ENCODE peak calls at places on chromosomes 11 and 22, in six cellular contexts. S is OCI-LY7, L is GM03348, H is GM18507, O is NCI-H748 treated with DMSO at 0.1 percent for 48 hours, F is iris pigment epithelial cell. K is an unnamed sample.

GRCh38 chr11:93131709-93132108 is 66.1 kb downstream of the SLC36A4 start:
- DNase-seq in S (peak; percentile 11), L (no peak), H (no peak), O (peak; percentile 49), F (peak; percentile 19), K (no peak)

GRCh38 chr11:117281159-117281558 is 10.0 kb upstream of the BACE1-AS start:
- DNase-seq in S (no peak), L (peak; percentile 90), H (no peak), O (no peak), F (peak; percentile 88), K (peak; percentile 88)

GRCh38 chr11:64250875-64251721 is at the start of gene PLCB3:
- DNase-seq in S (peak; percentile 70), L (peak; percentile 94), H (peak; percentile 82), O (no peak), F (peak; percentile 29), K (peak; percentile 27)

GRCh38 chr22:17470880-17471500 is 92.3 kb upstream of the SLC25A18 start:
- DNase-seq in S (no peak), L (no peak), H (no peak), O (no peak), F (no peak), K (no peak)

GRCh38 chr11:123132881-123133280 is 62.2 kb downstream of the CLMP start:
- DNase-seq in S (no peak), L (no peak), H (no peak), O (no peak), F (no peak), K (no peak)

GRCh38 chr11:120400564-120401364 is 64.6 kb downstream of the ARHGEF12 start:
- DNase-seq in S (no peak), L (peak; percentile 82), H (no peak), O (no peak), F (peak; percentile 99), K (peak; percentile 93)

GRCh38 chr11:101912823-101913284 is 2.0 kb upstream of the CEP126 start:
- DNase-seq in S (no peak), L (no peak), H (no peak), O (no peak), F (peak; percentile 15), K (peak; percentile 19)

GRCh38 chr11:105229257-105229656 is 89.7 kb upstream of the CARD18 start:
- DNase-seq in S (no peak), L (peak; percentile 65), H (no peak), O (no peak), F (peak; percentile 71), K (peak; percentile 82)

GRCh38 chr11:271316-271715 is 6.9 kb upstream of the NLRP6 start:
- DNase-seq in S (no peak), L (no peak), H (no peak), O (no peak), F (no peak), K (no peak)

GRCh38 chr11:101915811-101916291 is 471 bp downstream of the ANGPTL5 start:
- DNase-seq in S (peak; percentile 77), L (peak; percentile 36), H (peak; percentile 7), O (peak; percentile 38), F (peak; percentile 39), K (peak; percentile 88)

GRCh38 chr11:20363149-20363499 is 390 bp upstream of the HTATIP2 start:
- DNase-seq in S (no peak), L (no peak), H (no peak), O (no peak), F (no peak), K (no peak)

GRCh38 chr11:17026487-17027082 is 12.4 kb upstream of the PLEKHA7 start:
- DNase-seq in S (no peak), L (no peak), H (no peak), O (no peak), F (no peak), K (no peak)

GRCh38 chr11:118042126-118042525 is 34.8 kb upstream of the TMPRSS4 start:
- DNase-seq in S (no peak), L (no peak), H (no peak), O (no peak), F (no peak), K (no peak)

GRCh38 chr11:82994615-82995014 is 77.1 kb downstream of the RAB30 start:
- DNase-seq in S (no peak), L (no peak), H (no peak), O (no peak), F (peak; percentile 15), K (no peak)

GRCh38 chr22:31730344-31730711 is 19.6 kb downstream of the PRR14L start:
- DNase-seq in S (peak; percentile 13), L (no peak), H (no peak), O (no peak), F (no peak), K (no peak)

GRCh38 chr11:4495487-4495886 is 13.0 kb downstream of the OR52K1 start:
- DNase-seq in S (no peak), L (no peak), H (no peak), O (no peak), F (peak; percentile 5), K (no peak)

GRCh38 chr11:19370100-19370861 is 129.5 kb upstream of the E2F8 start:
- DNase-seq in S (no peak), L (peak; percentile 75), H (no peak), O (no peak), F (peak; percentile 46), K (peak; percentile 80)

GRCh38 chr11:47979378-47980092 is 824 bp upstream of the PTPRJ start:
- DNase-seq in S (no peak), L (no peak), H (no peak), O (no peak), F (no peak), K (no peak)

GRCh38 chr11:44899959-44900358 is 50.7 kb downstream of the TP53I11 start:
- DNase-seq in S (peak; percentile 62), L (peak; percentile 71), H (no peak), O (no peak), F (peak; percentile 72), K (peak; percentile 37)

GRCh38 chr11:6568191-6568918 is 35.1 kb downstream of the RRP8 start:
- DNase-seq in S (no peak), L (peak; percentile 44), H (no peak), O (no peak), F (peak; percentile 78), K (peak; percentile 65)

GRCh38 chr11:59187587-59187986 is 15.7 kb downstream of the DTX4 start:
- DNase-seq in S (no peak), L (peak; percentile 30), H (no peak), O (no peak), F (no peak), K (peak; percentile 47)

GRCh38 chr11:130763087-130763980 is 152.9 kb downstream of the SNX19 start:
- DNase-seq in S (no peak), L (peak; percentile 40), H (no peak), O (no peak), F (peak; percentile 3), K (peak; percentile 53)

GRCh38 chr11:1820463-1821325 is 14.1 kb upstream of the SYT8 start:
- DNase-seq in S (no peak), L (peak; percentile 71), H (no peak), O (no peak), F (no peak), K (no peak)

GRCh38 chr11:104625246-104625645 is 273.0 kb downstream of the CASP12 start:
- DNase-seq in S (no peak), L (no peak), H (no peak), O (no peak), F (peak; percentile 73), K (peak; percentile 2)

GRCh38 chr11:128690746-128691091 is 3.2 kb upstream of the FLI1 start:
- DNase-seq in S (no peak), L (no peak), H (no peak), O (no peak), F (no peak), K (no peak)

GRCh38 chr22:28231423-28231822 is 312.4 kb upstream of the PITPNB start:
- DNase-seq in S (no peak), L (peak; percentile 55), H (no peak), O (no peak), F (peak; percentile 68), K (peak; percentile 32)

GRCh38 chr22:42773161-42773560 is 52.5 kb upstream of the A4GALT start:
- DNase-seq in S (peak; percentile 34), L (no peak), H (no peak), O (no peak), F (no peak), K (no peak)

K was measured in fibroblast of gingiva.